ENCODE peak calls at places on chromosomes 13 and 19, in seven cellular contexts. One of them, this sample, is unnamed.

GRCh38 chr13:104510422-104510821 is 1444.2 kb upstream of the SLC10A2 start:
- DNase-seq in aorta: no peak
- DNase-seq in A549: no peak
- DNase-seq in PC-3: no peak
- DNase-seq in right lobe of liver: no peak
- DNase-seq in foreskin fibroblast: no peak
- DNase-seq in cardiac muscle cell: no peak
- DNase-seq in this sample: no peak

GRCh38 chr19:16263115-16263839 is 61.3 kb upstream of the KLF2 start:
- DNase-seq in aorta: no peak
- DNase-seq in A549: no peak
- DNase-seq in PC-3: no peak
- DNase-seq in right lobe of liver: peak; percentile 73
- DNase-seq in foreskin fibroblast: no peak
- DNase-seq in cardiac muscle cell: no peak
- DNase-seq in this sample: no peak

GRCh38 chr13:66200555-66200954 is 1029.6 kb downstream of the PCDH9 start:
- DNase-seq in aorta: no peak
- DNase-seq in A549: no peak
- DNase-seq in PC-3: no peak
- DNase-seq in right lobe of liver: no peak
- DNase-seq in foreskin fibroblast: peak; percentile 4
- DNase-seq in cardiac muscle cell: peak; percentile 18
- DNase-seq in this sample: no peak

GRCh38 chr19:52638601-52639000 is 446 bp upstream of the ZNF83 start:
- DNase-seq in aorta: peak; percentile 56
- DNase-seq in A549: no peak
- DNase-seq in PC-3: no peak
- DNase-seq in right lobe of liver: peak; percentile 51
- DNase-seq in foreskin fibroblast: no peak
- DNase-seq in cardiac muscle cell: no peak
- DNase-seq in this sample: no peak

GRCh38 chr19:2552859-2553258 is 76.9 kb downstream of the GADD45B start:
- DNase-seq in aorta: peak; percentile 47
- DNase-seq in A549: no peak
- DNase-seq in PC-3: peak; percentile 61
- DNase-seq in right lobe of liver: no peak
- DNase-seq in foreskin fibroblast: no peak
- DNase-seq in cardiac muscle cell: no peak
- DNase-seq in this sample: peak; percentile 13

GRCh38 chr13:26051231-26052135 is at the start of gene SHISA2:
- DNase-seq in aorta: peak; percentile 42
- DNase-seq in A549: no peak
- DNase-seq in PC-3: peak; percentile 52
- DNase-seq in right lobe of liver: no peak
- DNase-seq in foreskin fibroblast: no peak
- DNase-seq in cardiac muscle cell: peak; percentile 74
- DNase-seq in this sample: no peak

GRCh38 chr19:10519421-10519820 is 2.2 kb upstream of the S1PR5 start:
- DNase-seq in aorta: no peak
- DNase-seq in A549: no peak
- DNase-seq in PC-3: no peak
- DNase-seq in right lobe of liver: no peak
- DNase-seq in foreskin fibroblast: no peak
- DNase-seq in cardiac muscle cell: no peak
- DNase-seq in this sample: no peak

GRCh38 chr13:35475960-35476943 is at the start of gene MAB21L1:
- DNase-seq in aorta: no peak
- DNase-seq in A549: no peak
- DNase-seq in PC-3: no peak
- DNase-seq in right lobe of liver: no peak
- DNase-seq in foreskin fibroblast: peak; percentile 91
- DNase-seq in cardiac muscle cell: peak; percentile 37
- DNase-seq in this sample: no peak

GRCh38 chr13:102702965-102703720 is 8.3 kb upstream of the METTL21C start:
- DNase-seq in aorta: no peak
- DNase-seq in A549: no peak
- DNase-seq in PC-3: no peak
- DNase-seq in right lobe of liver: no peak
- DNase-seq in foreskin fibroblast: no peak
- DNase-seq in cardiac muscle cell: no peak
- DNase-seq in this sample: no peak

GRCh38 chr13:21435710-21436151 is 23.4 kb downstream of the ZDHHC20 start:
- DNase-seq in aorta: peak; percentile 75
- DNase-seq in A549: peak; percentile 22
- DNase-seq in PC-3: peak; percentile 62
- DNase-seq in right lobe of liver: peak; percentile 55
- DNase-seq in foreskin fibroblast: peak; percentile 80
- DNase-seq in cardiac muscle cell: peak; percentile 79
- DNase-seq in this sample: no peak

GRCh38 chr13:61276401-61276800 is 139.2 kb downstream of the PCDH20 start:
- DNase-seq in aorta: no peak
- DNase-seq in A549: no peak
- DNase-seq in PC-3: peak; percentile 20
- DNase-seq in right lobe of liver: no peak
- DNase-seq in foreskin fibroblast: no peak
- DNase-seq in cardiac muscle cell: no peak
- DNase-seq in this sample: no peak

GRCh38 chr19:19386373-19386869 is 19.1 kb upstream of the GATAD2A start:
- DNase-seq in aorta: no peak
- DNase-seq in A549: no peak
- DNase-seq in PC-3: no peak
- DNase-seq in right lobe of liver: no peak
- DNase-seq in foreskin fibroblast: no peak
- DNase-seq in cardiac muscle cell: no peak
- DNase-seq in this sample: no peak

GRCh38 chr19:50626796-50627195 is 12.9 kb downstream of the SYT3 start:
- DNase-seq in aorta: no peak
- DNase-seq in A549: no peak
- DNase-seq in PC-3: no peak
- DNase-seq in right lobe of liver: no peak
- DNase-seq in foreskin fibroblast: no peak
- DNase-seq in cardiac muscle cell: peak; percentile 11
- DNase-seq in this sample: no peak

GRCh38 chr19:13260883-13261653 is 110.9 kb downstream of the IER2 start:
- DNase-seq in aorta: no peak
- DNase-seq in A549: peak; percentile 58
- DNase-seq in PC-3: peak; percentile 98
- DNase-seq in right lobe of liver: no peak
- DNase-seq in foreskin fibroblast: peak; percentile 90
- DNase-seq in cardiac muscle cell: peak; percentile 55
- DNase-seq in this sample: peak; percentile 11

GRCh38 chr19:12065100-12065538 is 588 bp downstream of the ZNF844 start:
- DNase-seq in aorta: peak; percentile 61
- DNase-seq in A549: no peak
- DNase-seq in PC-3: no peak
- DNase-seq in right lobe of liver: no peak
- DNase-seq in foreskin fibroblast: peak; percentile 21
- DNase-seq in cardiac muscle cell: peak; percentile 54
- DNase-seq in this sample: no peak

GRCh38 chr19:10543059-10543419 is 665 bp upstream of the ATG4D start:
- DNase-seq in aorta: no peak
- DNase-seq in A549: no peak
- DNase-seq in PC-3: no peak
- DNase-seq in right lobe of liver: no peak
- DNase-seq in foreskin fibroblast: no peak
- DNase-seq in cardiac muscle cell: no peak
- DNase-seq in this sample: no peak

GRCh38 chr19:13163609-13164364 is 13.6 kb downstream of the IER2 start:
- DNase-seq in aorta: peak; percentile 90
- DNase-seq in A549: no peak
- DNase-seq in PC-3: peak; percentile 93
- DNase-seq in right lobe of liver: peak; percentile 68
- DNase-seq in foreskin fibroblast: peak; percentile 96
- DNase-seq in cardiac muscle cell: peak; percentile 95
- DNase-seq in this sample: no peak

GRCh38 chr13:113582841-113583631 is 1.5 kb upstream of the TFDP1 start:
- DNase-seq in aorta: peak; percentile 36
- DNase-seq in A549: no peak
- DNase-seq in PC-3: no peak
- DNase-seq in right lobe of liver: peak; percentile 38
- DNase-seq in foreskin fibroblast: peak; percentile 46
- DNase-seq in cardiac muscle cell: no peak
- DNase-seq in this sample: no peak
- H3K4me3 ChIP-seq in aorta: no peak overlapping the region
- H3K4me3 ChIP-seq in A549: no peak overlapping the region
- H3K4me3 ChIP-seq in PC-3: no peak overlapping the region
- H3K4me3 ChIP-seq in right lobe of liver: no peak overlapping the region
- H3K4me3 ChIP-seq in foreskin fibroblast: no peak overlapping the region
- H3K4me3 ChIP-seq in cardiac muscle cell: no peak overlapping the region
- H3K4me3 ChIP-seq in this sample: no peak overlapping the region

DNA sequence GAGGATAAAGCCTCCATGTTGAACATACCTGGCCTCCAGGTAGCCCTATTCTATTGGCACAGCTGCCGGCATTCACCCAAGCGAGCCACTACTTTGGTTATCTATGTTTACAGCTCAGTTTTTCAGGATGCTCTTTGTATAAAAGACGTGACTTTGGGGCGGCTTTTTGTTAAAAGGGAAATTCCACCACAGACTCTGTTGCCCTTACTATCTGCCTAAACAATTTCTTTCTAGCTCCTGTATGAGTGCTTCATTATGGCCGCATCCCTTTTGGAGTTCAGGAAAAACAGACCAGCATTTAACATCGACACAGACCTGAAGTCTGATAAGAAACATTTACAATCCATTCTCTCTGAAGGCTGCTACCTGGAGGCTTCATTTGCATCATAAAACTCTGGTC is 9.1 kb upstream of the IGSF23 start:
- DNase-seq in aorta: no peak
- DNase-seq in A549: no peak
- DNase-seq in PC-3: no peak
- DNase-seq in right lobe of liver: no peak
- DNase-seq in foreskin fibroblast: no peak
- DNase-seq in cardiac muscle cell: no peak
- DNase-seq in this sample: no peak
- H3K4me3 ChIP-seq in aorta: no peak overlapping the region
- H3K4me3 ChIP-seq in A549: no peak overlapping the region
- H3K4me3 ChIP-seq in PC-3: no peak overlapping the region
- H3K4me3 ChIP-seq in right lobe of liver: no peak overlapping the region
- H3K4me3 ChIP-seq in foreskin fibroblast: no peak overlapping the region
- H3K4me3 ChIP-seq in cardiac muscle cell: no peak overlapping the region
- H3K4me3 ChIP-seq in this sample: no peak overlapping the region

GRCh38 chr13:43368003-43368402 is 344.6 kb downstream of the DNAJC15 start:
- DNase-seq in aorta: no peak
- DNase-seq in A549: no peak
- DNase-seq in PC-3: no peak
- DNase-seq in right lobe of liver: no peak
- DNase-seq in foreskin fibroblast: peak; percentile 10
- DNase-seq in cardiac muscle cell: no peak
- DNase-seq in this sample: peak; percentile 13
- H3K4me3 ChIP-seq in aorta: peak overlapping the region; percentile 22
- H3K4me3 ChIP-seq in A549: no peak overlapping the region
- H3K4me3 ChIP-seq in PC-3: no peak overlapping the region
- H3K4me3 ChIP-seq in right lobe of liver: no peak overlapping the region
- H3K4me3 ChIP-seq in foreskin fibroblast: peak overlapping the region; percentile 10
- H3K4me3 ChIP-seq in cardiac muscle cell: no peak overlapping the region
- H3K4me3 ChIP-seq in this sample: no peak overlapping the region

DNA sequence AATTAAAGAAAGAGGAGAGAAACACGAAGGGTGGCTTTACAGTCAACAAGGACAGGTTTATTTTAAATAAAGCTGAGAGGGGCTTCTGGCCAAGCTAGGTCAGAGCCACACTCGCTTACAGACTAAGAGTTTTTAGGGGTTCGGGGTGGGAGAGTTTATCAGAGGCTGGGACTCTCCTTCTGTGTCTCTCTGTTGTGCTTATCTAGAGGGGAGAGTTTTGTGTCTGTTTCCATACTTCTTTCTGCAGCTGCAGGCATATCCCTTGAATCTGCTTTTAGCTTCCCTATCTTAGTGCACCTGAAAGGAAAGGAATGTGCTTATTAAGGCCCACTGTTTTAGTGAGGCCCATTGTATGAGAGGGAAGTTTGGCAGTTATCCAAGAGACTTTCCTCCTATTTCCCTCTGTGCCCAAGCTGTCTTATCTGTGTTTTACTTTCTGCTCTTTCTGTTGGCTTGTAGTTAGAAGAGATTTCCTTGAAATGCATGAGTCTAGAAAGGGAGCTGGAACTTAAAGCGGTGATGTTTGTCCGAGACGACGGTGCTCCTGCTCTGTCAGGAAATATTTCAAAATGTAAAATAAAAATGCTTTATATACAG is 275.3 kb downstream of the KCTD12 start:
- DNase-seq in aorta: no peak
- DNase-seq in A549: no peak
- DNase-seq in PC-3: no peak
- DNase-seq in right lobe of liver: no peak
- DNase-seq in foreskin fibroblast: no peak
- DNase-seq in cardiac muscle cell: peak; percentile 39
- DNase-seq in this sample: no peak
- H3K4me3 ChIP-seq in aorta: no peak overlapping the region
- H3K4me3 ChIP-seq in A549: no peak overlapping the region
- H3K4me3 ChIP-seq in PC-3: no peak overlapping the region
- H3K4me3 ChIP-seq in right lobe of liver: no peak overlapping the region
- H3K4me3 ChIP-seq in foreskin fibroblast: no peak overlapping the region
- H3K4me3 ChIP-seq in cardiac muscle cell: no peak overlapping the region
- H3K4me3 ChIP-seq in this sample: no peak overlapping the region

This sample was measured in LNCaP clone FGC.